ENCODE peak calls at places on chromosomes 11 and 22, in five cellular contexts. E is CD4-positive, alpha-beta T cell; J is spleen; U is ascending aorta; C is neural progenitor cell. K is an unnamed sample. For H3K27me3, the result is how much of the 10 kb centered on the place peaks cover.

GRCh38 chr11:104823638-104824037 is 74.6 kb downstream of the CASP12 start:
- DNase-seq in E (no peak), J (no peak), U (no peak), C (no peak), K (no peak)

GRCh38 chr11:64362339-64362738 is 3.4 kb downstream of the RPS6KA4 start:
- DNase-seq in E (no peak), J (no peak), U (no peak), C (no peak), K (no peak)

GRCh38 chr11:72848846-72849466 is 34.7 kb downstream of the ATG16L2 start:
- DNase-seq in E (peak), J (no peak), U (no peak), C (peak), K (peak)

GRCh38 chr11:57539342-57539741 is 1.9 kb downstream of the SMTNL1 start:
- DNase-seq in E (no peak), J (no peak), U (no peak), C (no peak), K (no peak)

GRCh38 chr11:3132831-3133455 is 32.2 kb downstream of the OSBPL5 start:
- DNase-seq in E (peak), J (peak), U (no peak), C (no peak), K (no peak)

GRCh38 chr22:19669570-19669969 is 44.7 kb upstream of the SEPTIN5 start:
- DNase-seq in E (no peak), J (no peak), U (no peak), C (no peak), K (no peak)

GRCh38 chr22:42697542-42698013 is 23.1 kb downstream of the A4GALT start:
- DNase-seq in E (no peak), J (no peak), U (peak), C (no peak), K (no peak)

GRCh38 chr22:45127866-45128265 is 35.9 kb upstream of the NUP50 start:
- DNase-seq in E (no peak), J (no peak), U (no peak), C (no peak), K (no peak)

GRCh38 chr11:123392813-123393212 is 37.3 kb upstream of the GRAMD1B start:
- DNase-seq in E (no peak), J (no peak), U (no peak), C (no peak), K (no peak)

GRCh38 chr11:117868815-117869642 is 7.4 kb downstream of the FXYD6 start:
- DNase-seq in E (no peak), J (no peak), U (no peak), C (no peak), K (no peak)

GRCh38 chr11:35285471-35285870 is 133.9 kb downstream of the SLC1A2 start:
- DNase-seq in E (no peak), J (no peak), U (no peak), C (no peak), K (no peak)

GRCh38 chr11:72227316-72228228 is 3.0 kb downstream of the INPPL1 start:
- DNase-seq in E (no peak), J (peak), U (no peak), C (no peak), K (no peak)

GRCh38 chr11:87338046-87338639 is 300.4 kb downstream of the TMEM135 start:
- DNase-seq in E (no peak), J (no peak), U (no peak), C (no peak), K (no peak)

GRCh38 chr11:69010964-69011623 is 2.0 kb downstream of the MRGPRF start:
- DNase-seq in E (no peak), J (peak), U (no peak), C (peak), K (peak)

GRCh38 chr11:61281581-61282250 is 13.4 kb downstream of the VWCE start:
- DNase-seq in E (no peak), J (no peak), U (no peak), C (peak), K (peak)

GRCh38 chr11:113474362-113475159 is 637 bp downstream of the DRD2 start:
- DNase-seq in E (peak), J (no peak), U (no peak), C (peak), K (peak)
- H3K27me3 ChIP-seq in E (half or more), J (half or more), U (under half), C (half or more), K (under half)

GRCh38 chr11:31806944-31807790 is 4.0 kb downstream of the PAX6 start:
- DNase-seq in E (no peak), J (no peak), U (no peak), C (peak), K (peak)
- H3K27me3 ChIP-seq in E (half or more), J (half or more), U (half or more), C (half or more), K (half or more)

DNA sequence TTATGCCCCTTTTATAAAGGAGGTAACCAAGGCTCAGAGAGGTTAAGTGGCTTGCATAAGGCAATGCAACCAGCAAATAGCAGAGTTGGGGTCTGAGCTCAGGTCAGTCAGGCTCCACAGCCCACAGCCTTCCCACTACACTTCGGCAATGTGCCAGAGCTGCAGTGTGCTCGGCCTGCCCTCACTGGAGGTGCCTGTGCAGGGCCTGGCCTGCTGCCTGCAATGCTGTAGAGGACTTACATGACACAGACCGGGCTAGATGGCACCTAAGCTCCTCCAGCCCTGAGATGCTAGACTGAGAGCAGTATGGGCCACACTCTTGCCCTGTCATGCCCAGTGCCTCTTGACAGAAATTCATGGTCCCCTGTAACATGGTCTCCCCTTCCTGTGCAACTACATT is 49.8 kb downstream of the SERPINH1 start:
- DNase-seq in E (no peak), J (no peak), U (no peak), C (no peak), K (no peak)
- H3K27me3 ChIP-seq in E (under half), J (under half), U (under half), C (under half), K (under half)

GRCh38 chr11:66727282-66727882 is 1.6 kb downstream of the SPTBN2 start:
- DNase-seq in E (no peak), J (no peak), U (no peak), C (peak), K (peak)

GRCh38 chr11:66723693-66724092 is 5.3 kb downstream of the SPTBN2 start:
- DNase-seq in E (no peak), J (no peak), U (no peak), C (no peak), K (no peak)

GRCh38 chr11:66725114-66725513 is 3.9 kb downstream of the SPTBN2 start:
- DNase-seq in E (no peak), J (no peak), U (no peak), C (no peak), K (no peak)

GRCh38 chr11:66727883-66728759 is 895 bp downstream of the SPTBN2 start:
- DNase-seq in E (no peak), J (no peak), U (no peak), C (peak), K (peak)

DNA sequence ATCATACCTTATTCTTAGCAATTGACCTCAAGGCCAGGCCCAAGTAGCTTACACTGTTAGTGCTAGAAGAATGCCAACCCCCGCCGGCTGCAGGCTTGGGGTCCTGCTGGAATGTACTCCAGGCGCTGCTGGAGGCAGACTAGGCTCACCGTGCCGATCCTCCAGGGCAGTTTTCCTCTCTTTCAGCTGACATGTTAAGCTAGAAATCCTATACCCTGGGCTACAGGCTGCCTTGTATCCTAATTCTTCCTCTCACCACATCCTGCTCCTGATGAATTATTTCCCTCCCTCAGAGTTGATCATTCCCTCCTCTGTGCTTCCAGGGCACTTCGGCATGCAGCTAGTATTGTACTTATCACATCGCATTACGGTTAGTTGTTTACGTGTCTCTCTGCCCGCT is 3.4 kb downstream of the SPTBN2 start:
- DNase-seq in E (no peak), J (no peak), U (no peak), C (peak), K (no peak)
- H3K27me3 ChIP-seq in E (half or more), J (half or more), U (under half), C (under half), K (under half)

GRCh38 chr22:39661501-39661841 is 90.9 kb downstream of the CACNA1I start:
- DNase-seq in E (no peak), J (no peak), U (no peak), C (no peak), K (no peak)

GRCh38 chr22:39663751-39664150 is 93.2 kb downstream of the CACNA1I start:
- DNase-seq in E (no peak), J (no peak), U (no peak), C (peak), K (no peak)

GRCh38 chr22:39662677-39663034 is 92.1 kb downstream of the CACNA1I start:
- DNase-seq in E (no peak), J (no peak), U (no peak), C (peak), K (no peak)

GRCh38 chr22:39664485-39665200 is 94.1 kb downstream of the CACNA1I start:
- DNase-seq in E (peak), J (no peak), U (no peak), C (peak), K (peak)

GRCh38 chr22:39661842-39662676 is 91.5 kb downstream of the CACNA1I start:
- DNase-seq in E (peak), J (peak), U (no peak), C (peak), K (no peak)
- H3K27me3 ChIP-seq in E (under half), J (half or more), U (under half), C (half or more), K (under half)

GRCh38 chr11:16607675-16608644 is 130.5 kb upstream of the C11orf58 start:
- DNase-seq in E (no peak), J (peak), U (no peak), C (peak), K (peak)

GRCh38 chr11:16605440-16605970 is 132.9 kb upstream of the C11orf58 start:
- DNase-seq in E (no peak), J (peak), U (no peak), C (peak), K (peak)

GRCh38 chr11:16604784-16605439 is 133.5 kb upstream of the C11orf58 start:
- DNase-seq in E (no peak), J (peak), U (no peak), C (peak), K (peak)

GRCh38 chr11:16605971-16606783 is 132.3 kb upstream of the C11orf58 start:
- DNase-seq in E (peak), J (peak), U (no peak), C (peak), K (peak)

GRCh38 chr11:16606784-16607674 is 131.4 kb upstream of the C11orf58 start:
- DNase-seq in E (no peak), J (peak), U (no peak), C (peak), K (peak)
- H3K27me3 ChIP-seq in E (half or more), J (half or more), U (under half), C (half or more), K (half or more)